ENCODE peak calls at places on chromosomes 11 and 22, in eight cellular contexts. D, O, S, M, C, V, W and X are unnamed samples.

GRCh38 chr22:17508110-17508509 is 55.2 kb upstream of the SLC25A18 start:
- DNase-seq in D (no peak), O (no peak), S (no peak), M (no peak), C (no peak), V (no peak), W (no peak), X (no peak)

GRCh38 chr11:93741882-93742226 is 382 bp downstream of the C11orf54 start:
- DNase-seq in D (no peak), O (peak), S (no peak), M (no peak), C (no peak), V (peak), W (no peak), X (no peak)

GRCh38 chr22:19641254-19641982 is 72.9 kb upstream of the SEPTIN5 start:
- DNase-seq in D (peak), O (no peak), S (peak), M (no peak), C (no peak), V (peak), W (no peak), X (no peak)

GRCh38 chr22:36731916-36732315 is 28.4 kb upstream of the CACNG2 start:
- DNase-seq in D (no peak), O (no peak), S (no peak), M (no peak), C (no peak), V (no peak), W (no peak), X (peak)

GRCh38 chr22:46410291-46410808 is 74.8 kb downstream of the TRMU start:
- DNase-seq in D (no peak), O (no peak), S (no peak), M (no peak), C (no peak), V (no peak), W (no peak), X (no peak)

GRCh38 chr11:101583180-101584128 is at the start of gene TRPC6:
- DNase-seq in D (peak), O (no peak), S (peak), M (peak), C (no peak), V (peak), W (no peak), X (no peak)

GRCh38 chr11:89184021-89184420 is 6.3 kb downstream of the TYR start:
- DNase-seq in D (no peak), O (no peak), S (no peak), M (peak), C (no peak), V (no peak), W (no peak), X (no peak)

GRCh38 chr11:46072172-46072964 is 48.9 kb downstream of the PHF21A start:
- DNase-seq in D (no peak), O (no peak), S (no peak), M (no peak), C (no peak), V (peak), W (no peak), X (no peak)

GRCh38 chr22:42662114-42663021 is 13.2 kb upstream of the CYB5R3 start:
- DNase-seq in D (peak), O (peak), S (peak), M (no peak), C (peak), V (peak), W (peak), X (peak)

GRCh38 chr11:124656759-124657627 is 16.5 kb downstream of the SIAE start:
- DNase-seq in D (no peak), O (no peak), S (no peak), M (no peak), C (no peak), V (peak), W (no peak), X (no peak)

GRCh38 chr11:76234704-76235232 is 28.5 kb upstream of the WNT11 start:
- DNase-seq in D (peak), O (no peak), S (no peak), M (no peak), C (no peak), V (no peak), W (peak), X (no peak)

GRCh38 chr11:61791737-61792309 is 576 bp downstream of the TMEM258 start:
- DNase-seq in D (peak), O (peak), S (peak), M (peak), C (peak), V (peak), W (no peak), X (peak)

GRCh38 chr11:25992254-25992653 is 339.7 kb upstream of the ANO3 start:
- DNase-seq in D (no peak), O (no peak), S (no peak), M (no peak), C (no peak), V (peak), W (no peak), X (no peak)

GRCh38 chr22:30890689-30891442 is 77.7 kb downstream of the MORC2 start:
- DNase-seq in D (peak), O (peak), S (peak), M (no peak), C (peak), V (peak), W (no peak), X (peak)

GRCh38 chr11:459511-460220 is 9.6 kb downstream of the PTDSS2 start:
- DNase-seq in D (peak), O (no peak), S (no peak), M (no peak), C (no peak), V (no peak), W (no peak), X (no peak)

GRCh38 chr22:48941903-48942625 is 885.6 kb downstream of the BRD1 start:
- DNase-seq in D (no peak), O (no peak), S (no peak), M (no peak), C (peak), V (no peak), W (no peak), X (no peak)

GRCh38 chr22:28547132-28547842 is 132.4 kb downstream of the TTC28 start:
- DNase-seq in D (no peak), O (no peak), S (no peak), M (peak), C (no peak), V (peak), W (no peak), X (no peak)

GRCh38 chr22:46931414-46931813 is 169.0 kb downstream of the TBC1D22A start:
- DNase-seq in D (no peak), O (no peak), S (no peak), M (no peak), C (no peak), V (peak), W (no peak), X (no peak)

GRCh38 chr11:73240190-73240781 is 22.2 kb downstream of the P2RY2 start:
- DNase-seq in D (no peak), O (no peak), S (no peak), M (no peak), C (no peak), V (peak), W (no peak), X (peak)